ENCODE peak calls at places on chromosomes 16 and 17, in eight cellular contexts. F, X, G, M, J, Q, O and W are unnamed samples.

GRCh38 chr16:31440511-31441184 is 1.9 kb downstream of the ZNF843 start:
- DNase-seq in F (no peak), X (no peak), G (no peak), M (no peak), J (no peak), Q (no peak), O (no peak), W (no peak)

GRCh38 chr16:23282508-23282907 is 19.6 kb upstream of the SCNN1B start:
- DNase-seq in F (no peak), X (no peak), G (no peak), M (no peak), J (no peak), Q (no peak), O (no peak), W (no peak)

GRCh38 chr17:5585814-5586558 is 1.7 kb upstream of the NLRP1 start:
- DNase-seq in F (no peak), X (peak; percentile 31), G (no peak), M (no peak), J (peak; percentile 15), Q (no peak), O (no peak), W (no peak)

GRCh38 chr17:40329981-40330794 is 21.2 kb downstream of the RARA start:
- DNase-seq in F (no peak), X (no peak), G (no peak), M (no peak), J (peak; percentile 35), Q (no peak), O (no peak), W (no peak)

GRCh38 chr17:68789203-68789962 is 165.8 kb downstream of the ABCA8 start:
- DNase-seq in F (no peak), X (no peak), G (no peak), M (no peak), J (no peak), Q (no peak), O (no peak), W (no peak)

GRCh38 chr17:59355030-59355694 is 23.7 kb downstream of the YPEL2 start:
- DNase-seq in F (no peak), X (no peak), G (no peak), M (no peak), J (no peak), Q (no peak), O (no peak), W (no peak)

GRCh38 chr17:61245706-61246135 is 153.9 kb upstream of the TBX2 start:
- DNase-seq in F (no peak), X (no peak), G (no peak), M (no peak), J (no peak), Q (no peak), O (no peak), W (no peak)

GRCh38 chr17:27355419-27355818 is 61.5 kb downstream of the WSB1 start:
- DNase-seq in F (no peak), X (no peak), G (peak; percentile 43), M (no peak), J (no peak), Q (no peak), O (no peak), W (no peak)

GRCh38 chr17:43882761-43883415 is 24.4 kb downstream of the MPP2 start:
- DNase-seq in F (no peak), X (no peak), G (no peak), M (no peak), J (no peak), Q (no peak), O (no peak), W (no peak)

GRCh38 chr17:48547839-48548686 is 3.2 kb upstream of the HOXB2 start:
- DNase-seq in F (peak; percentile 34), X (peak; percentile 88), G (no peak), M (peak; percentile 38), J (peak; percentile 42), Q (no peak), O (no peak), W (no peak)

GRCh38 chr17:19020016-19020415 is 15.5 kb upstream of the FAM83G start:
- DNase-seq in F (no peak), X (no peak), G (no peak), M (no peak), J (no peak), Q (no peak), O (no peak), W (no peak)